ENCODE peak calls at places on chromosome 16, in eight cellular contexts. Y, C, W, G, M, J, B and F are unnamed samples.

GRCh38 chr16:50440991-50441390 is 72.2 kb upstream of the BRD7 start:
- DNase-seq in W (no peak), G (no peak), M (no peak), C (no peak), B (no peak), Y (no peak), J (no peak), F (no peak)

GRCh38 chr16:67202426-67202825 is 3.5 kb downstream of the ELMO3 start:
- DNase-seq in W (no peak), J (no peak), B (no peak), M (no peak), Y (no peak), C (no peak), G (no peak), F (no peak)

GRCh38 chr16:68400924-68401460 is 47.3 kb downstream of the SMPD3 start:
- DNase-seq in Y (no peak), C (no peak), M (peak), W (no peak), B (no peak), G (no peak), J (no peak), F (no peak)

GRCh38 chr16:58127033-58127556 is 2.1 kb downstream of the CFAP20 start:
- DNase-seq in Y (peak), B (no peak), J (peak), M (peak), W (no peak), C (no peak), G (peak), F (peak)

GRCh38 chr16:62254847-62255246 is 218.6 kb upstream of the CDH8 start:
- DNase-seq in Y (no peak), C (no peak), J (no peak), W (no peak), M (peak), G (no peak), B (no peak), F (no peak)

GRCh38 chr16:49529646-49530045 is 156.0 kb downstream of the C16orf78 start:
- DNase-seq in J (no peak), C (no peak), B (no peak), M (no peak), G (no peak), W (no peak), Y (no peak), F (no peak)

GRCh38 chr16:86033016-86033474 is 134.1 kb downstream of the IRF8 start:
- DNase-seq in M (no peak), G (no peak), J (no peak), C (no peak), Y (no peak), W (peak), B (no peak), F (no peak)

GRCh38 chr16:72244853-72245252 is 72.9 kb upstream of the PMFBP1 start:
- DNase-seq in C (no peak), M (no peak), G (peak), W (no peak), B (no peak), Y (no peak), J (peak), F (no peak)

GRCh38 chr16:5479925-5480324 is 382.3 kb upstream of the EEF2KMT start:
- DNase-seq in W (no peak), B (no peak), J (no peak), Y (no peak), M (no peak), G (no peak), C (no peak), F (no peak)

GRCh38 chr16:2086136-2086742 is 38.5 kb downstream of the TSC2 start:
- DNase-seq in Y (no peak), C (no peak), G (no peak), W (no peak), M (no peak), B (no peak), J (no peak), F (no peak)

GRCh38 chr16:2511128-2511785 is 2.5 kb upstream of the ATP6V0C start:
- DNase-seq in C (no peak), B (no peak), W (peak), Y (no peak), M (peak), G (peak), J (peak), F (no peak)

GRCh38 chr16:57422026-57422944 is 17.7 kb downstream of the CCL17 start:
- DNase-seq in Y (peak), W (peak), J (peak), G (peak), M (peak), C (peak), B (peak), F (no peak)

GRCh38 chr16:592518-593306 is 2.8 kb downstream of the RAB40C start:
- DNase-seq in G (peak), Y (no peak), J (peak), C (no peak), B (no peak), W (peak), M (peak), F (no peak)
- TF ChIP-seq CTCF in G (no peak), Y (no peak), J (no peak), C (no peak), B (no peak), W (peak), M (peak), F (no peak)

GRCh38 chr16:10410469-10410868 is 24.6 kb downstream of the ATF7IP2 start:
- DNase-seq in C (no peak), G (no peak), W (no peak), J (no peak), Y (no peak), M (no peak), B (no peak), F (no peak)

GRCh38 chr16:10408824-10409381 is 23.0 kb downstream of the ATF7IP2 start:
- DNase-seq in C (no peak), M (no peak), Y (no peak), B (no peak), J (peak), W (no peak), G (peak), F (no peak)

DNA sequence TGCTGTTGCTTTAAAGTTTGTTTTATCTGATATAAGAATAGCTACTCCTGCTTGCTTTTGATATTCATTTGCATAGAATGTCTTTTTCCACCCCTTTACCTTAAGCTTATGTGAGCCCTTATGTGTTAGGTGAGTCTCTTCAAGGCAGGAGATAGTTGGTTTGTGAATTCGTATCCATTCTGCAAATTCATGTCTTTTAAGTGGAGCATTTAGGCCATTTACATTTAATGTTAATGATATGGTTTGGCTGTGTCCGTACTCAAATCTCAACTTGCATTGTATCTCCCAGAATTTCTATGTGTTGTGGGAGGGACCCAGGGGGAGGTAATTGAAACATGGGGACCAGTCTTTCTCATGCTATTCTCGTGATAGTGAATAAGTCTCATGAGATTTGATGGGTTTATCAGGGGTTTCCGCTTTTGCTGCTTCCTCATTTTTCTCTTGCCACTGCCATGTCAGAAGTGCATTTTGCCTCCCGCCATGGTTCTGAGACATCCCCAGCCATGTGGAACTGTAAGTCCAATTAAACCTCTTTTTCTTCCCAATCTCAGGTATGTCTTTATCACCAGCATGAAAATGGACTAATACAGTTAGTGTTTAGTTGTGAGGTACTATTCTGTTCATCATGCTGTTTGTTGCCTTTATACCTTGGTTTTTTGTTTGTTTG is 27.2 kb downstream of the ATF7IP2 start:
- DNase-seq in G (no peak), W (no peak), C (no peak), B (no peak), Y (no peak), M (no peak), J (no peak), F (no peak)
- TF ChIP-seq CTCF in G (no peak), W (no peak), C (no peak), B (no peak), Y (no peak), M (no peak), J (no peak), F (no peak)

GRCh38 chr16:972316-973002 is 1.7 kb upstream of the LMF1 start:
- DNase-seq in W (no peak), Y (no peak), M (no peak), G (no peak), C (no peak), J (no peak), B (peak), F (no peak)
- TF ChIP-seq CTCF in W (no peak), Y (no peak), M (no peak), G (no peak), C (no peak), J (no peak), B (no peak), F (no peak)

GRCh38 chr16:11698271-11698689 is 30.0 kb downstream of the SNN start:
- DNase-seq in G (no peak), Y (no peak), C (no peak), B (no peak), M (peak), W (peak), J (peak), F (no peak)
- TF ChIP-seq CTCF in G (no peak), Y (peak), C (no peak), B (no peak), M (peak), W (peak), J (peak), F (no peak)

DNA sequence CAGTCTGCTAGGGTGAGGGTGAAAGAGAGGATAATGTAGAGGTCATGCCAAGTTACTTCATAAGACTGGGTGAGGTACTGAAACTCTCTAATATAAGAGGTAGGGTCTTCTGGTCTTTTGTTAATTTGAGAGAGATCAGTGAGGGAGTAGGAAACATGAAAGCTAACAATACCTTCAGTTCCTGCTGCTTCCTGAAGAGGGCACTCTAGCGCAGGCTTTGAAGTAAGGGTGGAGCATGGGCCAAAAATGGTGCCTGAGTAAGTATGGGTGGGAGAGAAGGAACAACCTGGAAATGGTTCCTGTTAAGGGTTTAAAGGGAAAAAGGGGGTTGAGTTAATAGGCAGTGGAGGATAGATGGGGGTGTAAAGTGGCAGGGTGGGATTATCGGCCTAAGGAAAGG is 2449.5 kb downstream of the TP53TG3F start:
- DNase-seq in M (no peak), Y (no peak), J (no peak), G (no peak), B (no peak), C (no peak), W (peak), F (no peak)
- TF ChIP-seq CTCF in M (no peak), Y (peak), J (no peak), G (no peak), B (no peak), C (no peak), W (peak), F (no peak)

GRCh38 chr16:76278976-76279375 is 1.8 kb downstream of the CNTNAP4 start:
- DNase-seq in M (peak), B (no peak), C (no peak), Y (no peak), J (peak), G (peak), W (no peak), F (no peak)
- TF ChIP-seq CTCF in M (no peak), B (peak), C (peak), Y (no peak), J (peak), G (peak), W (peak), F (no peak)

GRCh38 chr16:56352351-56353053 is 72.8 kb downstream of the AMFR start:
- DNase-seq in B (no peak), G (no peak), J (no peak), W (no peak), M (no peak), Y (no peak), C (no peak), F (no peak)
- TF ChIP-seq CTCF in B (no peak), G (no peak), J (no peak), W (no peak), M (no peak), Y (no peak), C (no peak), F (no peak)

GRCh38 chr16:27428035-27428785 is 26.2 kb downstream of the IL21R start:
- DNase-seq in Y (no peak), B (no peak), G (no peak), C (no peak), W (no peak), M (no peak), J (no peak), F (no peak)
- TF ChIP-seq CTCF in Y (peak), B (no peak), G (no peak), C (no peak), W (peak), M (peak), J (peak), F (no peak)

GRCh38 chr16:88558457-88559442 is 11.5 kb upstream of the ZC3H18 start:
- DNase-seq in W (peak), B (no peak), J (peak), M (peak), G (peak), Y (peak), C (peak), F (no peak)
- TF ChIP-seq CTCF in W (peak), B (peak), J (peak), M (peak), G (peak), Y (peak), C (peak), F (peak)

GRCh38 chr16:25038239-25038954 is 23.2 kb upstream of the ARHGAP17 start:
- DNase-seq in W (no peak), Y (no peak), B (no peak), G (no peak), J (no peak), C (no peak), M (no peak), F (no peak)

GRCh38 chr16:25035494-25036405 is 20.6 kb upstream of the ARHGAP17 start:
- DNase-seq in M (no peak), Y (peak), B (no peak), G (no peak), J (no peak), W (no peak), C (no peak), F (no peak)

GRCh38 chr16:25036561-25036960 is 21.4 kb upstream of the ARHGAP17 start:
- DNase-seq in W (no peak), C (no peak), G (no peak), J (no peak), B (no peak), M (no peak), Y (no peak), F (no peak)

GRCh38 chr16:25037632-25038031 is 22.5 kb upstream of the ARHGAP17 start:
- DNase-seq in M (no peak), B (no peak), G (no peak), C (no peak), J (no peak), Y (no peak), W (no peak), F (no peak)

DNA sequence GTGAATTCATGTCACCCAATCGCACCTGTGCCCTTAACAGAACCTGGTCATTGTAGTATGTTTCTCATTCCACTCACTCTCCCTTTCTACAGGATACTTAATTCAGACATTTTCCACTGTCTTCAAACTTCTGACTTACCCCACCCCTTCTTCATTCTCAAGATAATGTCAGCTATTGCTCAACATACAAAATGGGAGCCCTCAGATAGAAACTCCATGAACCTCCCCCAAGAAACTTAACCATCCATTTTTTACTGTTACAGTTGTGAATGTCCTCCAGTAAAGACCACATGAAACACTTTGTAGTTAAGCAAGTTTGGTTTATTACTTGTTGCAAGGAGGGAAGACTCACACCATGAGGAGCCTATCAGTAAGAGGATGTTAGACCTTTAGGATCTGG is 22.1 kb upstream of the ARHGAP17 start:
- DNase-seq in Y (no peak), G (no peak), B (no peak), W (no peak), C (no peak), M (no peak), J (no peak), F (no peak)
- TF ChIP-seq CTCF in Y (no peak), G (no peak), B (no peak), W (no peak), C (no peak), M (no peak), J (no peak), F (no peak)